ENCODE peak calls at places on chromosomes 7 and 10, in five cellular contexts. H is IMR-90, I is AG04450, R is psoas muscle, M is heart right ventricle. T is an unnamed sample. For H3K27me3, the result is how much of the 10 kb centered on the place peaks cover.

GRCh38 chr7:142413280-142414000 is 155.6 kb upstream of the PRSS58 start:
- DNase-seq in I (no peak), M (no peak), H (no peak), R (no peak), T (no peak)

GRCh38 chr10:132411561-132412253 is 14.7 kb downstream of the PWWP2B start:
- DNase-seq in H (peak), M (peak), I (no peak), R (no peak), T (no peak)

GRCh38 chr7:128209229-128210035 is 31.6 kb upstream of the LEP start:
- DNase-seq in M (peak), R (peak), H (peak), I (peak), T (peak)

GRCh38 chr10:100413206-100413605 is 49.6 kb upstream of the WNT8B start:
- DNase-seq in R (no peak), H (no peak), I (no peak), M (no peak), T (no peak)

GRCh38 chr10:70985824-70986336 is 97.5 kb upstream of the PCBD1 start:
- DNase-seq in I (no peak), R (no peak), H (no peak), M (no peak), T (no peak)

GRCh38 chr10:129426670-129427069 is 40.4 kb upstream of the MGMT start:
- DNase-seq in M (no peak), H (no peak), R (no peak), I (no peak), T (no peak)

GRCh38 chr10:58631715-58632114 is 119.0 kb downstream of the BICC1 start:
- DNase-seq in H (no peak), I (no peak), R (no peak), M (no peak), T (no peak)

GRCh38 chr10:3723706-3724225 is 61.2 kb downstream of the KLF6 start:
- DNase-seq in M (no peak), H (no peak), I (no peak), R (no peak), T (no peak)

GRCh38 chr10:30629653-30630052 is at the start of gene LYZL2:
- DNase-seq in M (no peak), H (no peak), R (no peak), I (no peak), T (no peak)

GRCh38 chr10:97913554-97913953 is 63.9 kb downstream of the GOLGA7B start:
- DNase-seq in R (no peak), I (no peak), H (no peak), M (no peak), T (no peak)

GRCh38 chr7:48046458-48046857 is 11.1 kb downstream of the C7orf57 start:
- DNase-seq in H (no peak), M (no peak), R (no peak), I (no peak), T (peak)

GRCh38 chr10:28728396-28728795 is 51.1 kb downstream of the BAMBI start:
- DNase-seq in I (no peak), M (no peak), R (no peak), H (no peak), T (no peak)

GRCh38 chr7:21497072-21497471 is 45.8 kb upstream of the DNAH11 start:
- DNase-seq in M (no peak), R (no peak), I (no peak), H (peak), T (no peak)

GRCh38 chr7:138246391-138246790 is 170.1 kb downstream of the AKR1D1 start:
- DNase-seq in I (no peak), R (no peak), H (no peak), M (no peak), T (no peak)

GRCh38 chr10:17682236-17682946 is 38.4 kb downstream of the STAM start:
- DNase-seq in I (no peak), R (no peak), H (no peak), M (no peak), T (no peak)

GRCh38 chr7:151119055-151119415 is 32.8 kb downstream of the AGAP3 start:
- DNase-seq in M (no peak), H (no peak), R (no peak), I (no peak), T (no peak)

GRCh38 chr7:71900556-71900955 is 511.6 kb downstream of the CALN1 start:
- DNase-seq in I (no peak), M (no peak), R (no peak), H (no peak), T (no peak)

GRCh38 chr7:3762146-3762831 is 461.2 kb downstream of the SDK1 start:
- DNase-seq in I (no peak), M (no peak), H (no peak), R (no peak), T (no peak)

GRCh38 chr10:123117644-123118409 is 17.9 kb upstream of the HMX3 start:
- DNase-seq in M (no peak), H (no peak), I (no peak), R (no peak), T (no peak)

GRCh38 chr7:109476409-109476808 is 906.7 kb downstream of the DNAJB9 start:
- DNase-seq in M (no peak), R (no peak), I (no peak), H (no peak), T (no peak)

GRCh38 chr7:99002827-99003212 is 124.5 kb downstream of the TRRAP start:
- DNase-seq in M (no peak), H (no peak), R (no peak), I (no peak), T (no peak)

GRCh38 chr10:31242902-31243301 is 76.1 kb upstream of the ZEB1 start:
- DNase-seq in H (peak), I (peak), M (no peak), R (no peak), T (no peak)

GRCh38 chr10:49265885-49266284 is 33.1 kb upstream of the C10orf71 start:
- DNase-seq in R (no peak), M (no peak), I (no peak), H (no peak), T (no peak)

GRCh38 chr10:49260636-49261296 is 38.2 kb upstream of the C10orf71 start:
- DNase-seq in R (no peak), H (no peak), I (no peak), M (no peak), T (no peak)

GRCh38 chr10:49264177-49264677 is 34.7 kb upstream of the C10orf71 start:
- DNase-seq in I (no peak), M (no peak), H (no peak), R (no peak), T (no peak)

GRCh38 chr10:49268185-49268584 is 30.8 kb upstream of the C10orf71 start:
- DNase-seq in M (no peak), I (no peak), R (no peak), H (no peak), T (no peak)

GRCh38 chr10:49263591-49263990 is 35.4 kb upstream of the C10orf71 start:
- DNase-seq in I (no peak), R (no peak), H (no peak), M (no peak), T (no peak)
- H3K27me3 ChIP-seq in I (under half), R (under half), H (under half), M (under half), T (under half)

GRCh38 chr10:32376027-32376426 is 29.1 kb upstream of the EPC1 start:
- DNase-seq in M (no peak), I (no peak), H (no peak), R (no peak), T (no peak)

GRCh38 chr10:32378371-32379301 is 31.7 kb upstream of the EPC1 start:
- DNase-seq in M (peak), H (peak), R (peak), I (peak), T (peak)

GRCh38 chr10:32377458-32378370 is 30.8 kb upstream of the EPC1 start:
- DNase-seq in I (no peak), R (no peak), H (peak), M (no peak), T (peak)

GRCh38 chr10:32374605-32375004 is 27.6 kb upstream of the EPC1 start:
- DNase-seq in M (no peak), I (no peak), R (no peak), H (no peak), T (no peak)

GRCh38 chr10:32376780-32377179 is 29.8 kb upstream of the EPC1 start:
- DNase-seq in H (no peak), M (no peak), R (no peak), I (no peak), T (no peak)
- H3K4me3 ChIP-seq in H (peak), M (peak), R (peak), I (peak), T (peak)

GRCh38 chr7:131949659-131950058 is 393.2 kb upstream of the PODXL start:
- DNase-seq in H (no peak), I (no peak), R (no peak), M (no peak), T (no peak)
- H3K27me3 ChIP-seq in H (under half), I (under half), R (under half), M (under half), T (under half)

GRCh38 chr7:106865130-106866115 is at the start of gene PIK3CG:
- DNase-seq in M (no peak), R (no peak), I (no peak), H (no peak), T (peak)
- H3K4me3 ChIP-seq in M (peak), R (peak), I (no peak), H (no peak), T (peak)

GRCh38 chr7:123746055-123746454 is 2.7 kb downstream of the WASL start:
- DNase-seq in I (no peak), R (no peak), M (no peak), H (no peak), T (no peak)

GRCh38 chr7:123748171-123748733 is 551 bp downstream of the WASL start:
- DNase-seq in H (peak), I (no peak), R (peak), M (peak), T (peak)

GRCh38 chr7:123747620-123748141 is 1.1 kb downstream of the WASL start:
- DNase-seq in I (peak), R (peak), M (peak), H (peak), T (peak)

GRCh38 chr7:123745437-123745836 is 3.4 kb downstream of the WASL start:
- DNase-seq in I (no peak), M (no peak), R (no peak), H (no peak), T (no peak)

GRCh38 chr7:123747089-123747488 is 1.7 kb downstream of the WASL start:
- DNase-seq in H (no peak), M (no peak), R (no peak), I (no peak), T (no peak)
- H3K27me3 ChIP-seq in H (under half), M (under half), R (under half), I (under half), T (under half)

GRCh38 chr10:60139290-60139689 is 232.9 kb upstream of the CCDC6 start:
- DNase-seq in H (no peak), M (no peak), R (no peak), I (no peak), T (no peak)

GRCh38 chr10:60138842-60139241 is 232.5 kb upstream of the CCDC6 start:
- DNase-seq in R (no peak), I (no peak), M (no peak), H (no peak), T (no peak)

GRCh38 chr10:60139798-60140566 is 233.6 kb upstream of the CCDC6 start:
- DNase-seq in I (peak), H (peak), M (no peak), R (no peak), T (no peak)

GRCh38 chr10:60137292-60137992 is 231.1 kb upstream of the CCDC6 start:
- DNase-seq in I (no peak), M (no peak), R (no peak), H (no peak), T (no peak)

DNA sequence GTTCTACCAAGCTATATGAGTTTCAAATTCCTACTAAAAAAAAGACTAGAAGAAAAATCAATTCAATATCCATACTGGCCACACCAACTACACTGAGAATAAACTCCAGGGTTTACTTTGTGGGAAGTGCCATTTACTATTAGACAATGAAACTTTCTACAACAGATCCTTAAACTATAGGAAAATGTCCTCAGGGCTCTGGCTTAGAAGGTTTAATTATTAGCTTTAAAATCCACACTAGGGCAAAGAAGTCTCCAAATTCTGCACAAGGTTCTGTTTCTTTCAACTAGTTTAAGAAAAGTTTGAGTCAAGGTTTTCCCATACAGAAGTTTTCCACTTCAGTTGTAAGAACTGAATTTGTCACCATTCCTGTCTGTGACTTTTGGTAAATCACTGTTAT is 231.7 kb upstream of the CCDC6 start:
- DNase-seq in H (no peak), M (no peak), I (no peak), R (no peak), T (no peak)
- H3K4me3 ChIP-seq in H (no peak), M (no peak), I (no peak), R (peak), T (no peak)

DNA sequence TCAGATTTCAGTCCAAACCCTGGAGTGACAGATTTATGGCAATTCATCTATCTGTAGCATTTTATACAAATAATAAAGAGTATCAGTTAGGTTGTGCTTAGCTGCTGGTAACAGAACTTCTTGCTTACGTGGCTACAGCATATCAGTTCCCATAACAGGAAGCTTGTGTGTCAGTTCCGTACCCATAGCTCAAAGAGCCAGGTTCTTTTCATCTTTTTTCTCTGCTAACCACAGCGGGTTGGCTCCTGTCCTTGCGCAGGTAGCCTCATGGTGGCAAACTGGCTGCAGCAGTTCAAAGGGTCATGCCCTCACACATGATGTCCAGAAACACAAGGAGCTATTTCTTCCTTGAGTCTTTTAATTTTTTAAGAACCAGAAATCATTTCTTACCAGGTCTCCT is 1041.8 kb downstream of the GATA3 start:
- DNase-seq in R (no peak), M (no peak), I (no peak), H (no peak), T (peak)
- H3K27me3 ChIP-seq in R (under half), M (under half), I (under half), H (under half), T (under half)

DNA sequence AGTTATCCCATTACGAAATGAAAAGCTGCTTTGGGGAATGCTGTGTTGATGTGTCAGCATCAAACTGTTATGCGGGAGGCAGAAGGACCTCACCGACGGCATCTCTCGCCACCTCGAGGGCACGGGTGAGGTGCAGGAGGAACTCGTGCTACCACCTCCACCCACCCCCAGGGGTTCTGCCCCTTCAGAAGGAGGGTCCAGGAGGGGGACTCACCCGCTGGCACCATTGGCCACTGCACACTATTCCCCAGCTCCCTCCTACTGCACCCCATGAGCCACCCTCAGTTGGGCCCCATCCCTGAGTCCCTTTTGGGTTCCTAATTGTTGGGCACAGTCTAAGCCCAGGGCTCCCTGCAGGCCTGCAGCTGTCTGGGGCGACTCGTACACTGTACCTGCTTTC is 236.6 kb downstream of the PTPRN2 start:
- DNase-seq in I (no peak), M (no peak), R (no peak), H (no peak), T (no peak)
- H3K4me3 ChIP-seq in I (no peak), M (no peak), R (no peak), H (no peak), T (no peak)

GRCh38 chr10:25176421-25176968 is 1.7 kb downstream of the GPR158 start:
- DNase-seq in M (no peak), H (no peak), I (no peak), R (no peak), T (no peak)
- H3K27me3 ChIP-seq in M (half or more), H (under half), I (under half), R (under half), T (under half)

T was measured in CD4-positive, alpha-beta memory T cell.